ENCODE peak calls at places on chromosome 3, in ten cellular contexts. D is NT2/D1; C is HTR-8/SVneo; V is SK-MEL-5; P is body of pancreas; N is posterior cingulate gyrus; B is activated T-cell treated with anti-CD3 and anti-CD28 coated beads, Interleukin-2, amount 50 U/mL, for 72 hours; R is activated CD8-positive, alpha-beta memory T cell treated with anti-CD3 and anti-CD28 coated beads for 48 hours; A is kidney epithelial cell; M is type B pancreatic cell. O is an unnamed sample.

GRCh38 chr3:128619146-128619890 is 31.3 kb downstream of the RPN1 start:
- DNase-seq in P (no peak), N (peak), C (no peak), V (peak), B (peak), R (no peak), M (no peak), A (peak), D (no peak), O (no peak)

GRCh38 chr3:49238274-49239127 is 38.5 kb downstream of the C3orf62 start:
- DNase-seq in M (no peak), B (peak), D (no peak), C (no peak), N (no peak), P (peak), A (no peak), V (peak), R (no peak), O (no peak)

GRCh38 chr3:193572426-193572908 is 17.8 kb upstream of the ATP13A4 start:
- DNase-seq in M (no peak), D (peak), B (peak), P (peak), A (no peak), N (no peak), R (no peak), V (peak), C (peak), O (no peak)

GRCh38 chr3:171390531-171390930 is 69.7 kb downstream of the TNIK start:
- DNase-seq in M (no peak), P (no peak), D (no peak), R (no peak), B (no peak), N (no peak), V (no peak), A (no peak), C (no peak), O (no peak)

GRCh38 chr3:128201158-128201755 is 48.0 kb downstream of the EEFSEC start:
- DNase-seq in C (no peak), B (no peak), R (no peak), P (no peak), V (no peak), A (no peak), M (no peak), D (no peak), N (no peak), O (no peak)

GRCh38 chr3:14523792-14524191 is 16.4 kb downstream of the GRIP2 start:
- DNase-seq in B (no peak), V (no peak), M (no peak), D (no peak), R (no peak), A (no peak), N (no peak), P (no peak), C (no peak), O (no peak)

GRCh38 chr3:69547457-69548014 is 161.6 kb upstream of the FRMD4B start:
- DNase-seq in D (no peak), R (no peak), A (no peak), N (no peak), P (no peak), V (peak), M (no peak), C (no peak), B (no peak), O (no peak)

GRCh38 chr3:16550305-16550675 is 36.8 kb upstream of the RFTN1 start:
- DNase-seq in A (no peak), R (no peak), P (no peak), V (peak), B (no peak), D (no peak), C (no peak), N (no peak), M (no peak), O (no peak)

GRCh38 chr3:52385157-52385556 is 59.7 kb downstream of the SEMA3G start:
- DNase-seq in V (peak), P (no peak), A (peak), R (no peak), D (peak), B (peak), M (no peak), C (peak), N (no peak), O (no peak)

O was measured in stimulated activated CD8-positive, alpha-beta memory T cell treated with anti-CD3 and anti-CD28 coated beads, Interleukin-7, amount 100 ng/mL, for 24 hours.